ENCODE peak calls at places on chromosome 12, in eight cellular contexts. R is A549, V is tibial artery, E is astrocyte of the spinal cord, A is fibroblast of mammary gland, J is IMR-90, P is HepG2, N is RWPE1. G is an unnamed sample.

GRCh38 chr12:39103552-39104165 is 198.3 kb upstream of the CPNE8 start:
- DNase-seq in R (peak; percentile 75), V (no peak), E (peak; percentile 52), A (peak; percentile 76), J (no peak), P (peak; percentile 59), N (peak; percentile 80), G (peak; percentile 40)

GRCh38 chr12:45076417-45077031 is 25.6 kb upstream of the DBX2 start:
- DNase-seq in R (no peak), V (no peak), E (no peak), A (no peak), J (no peak), P (no peak), N (no peak), G (no peak)

GRCh38 chr12:32264995-32265394 is 134.4 kb upstream of the FGD4 start:
- DNase-seq in R (no peak), V (no peak), E (no peak), A (peak; percentile 71), J (peak; percentile 68), P (no peak), N (no peak), G (no peak)

GRCh38 chr12:26149963-26150362 is 25.1 kb upstream of the BHLHE41 start:
- DNase-seq in R (no peak), V (no peak), E (no peak), A (no peak), J (no peak), P (no peak), N (no peak), G (no peak)

GRCh38 chr12:82708507-82708906 is 21.8 kb downstream of the TMTC2 start:
- DNase-seq in R (no peak), V (no peak), E (no peak), A (no peak), J (no peak), P (no peak), N (no peak), G (no peak)

GRCh38 chr12:6500466-6500865 is 6.6 kb downstream of the NCAPD2 start:
- DNase-seq in R (no peak), V (no peak), E (no peak), A (no peak), J (no peak), P (no peak), N (no peak), G (no peak)

GRCh38 chr12:77190022-77190421 is 124.7 kb upstream of the E2F7 start:
- DNase-seq in R (no peak), V (no peak), E (peak; percentile 91), A (peak; percentile 94), J (peak; percentile 89), P (no peak), N (no peak), G (no peak)

GRCh38 chr12:53065470-53065869 is 13.7 kb downstream of the SPRYD3 start:
- DNase-seq in R (no peak), V (peak; percentile 72), E (no peak), A (no peak), J (no peak), P (no peak), N (no peak), G (no peak)

GRCh38 chr12:32679091-32679909 is at the start of gene DNM1L:
- DNase-seq in R (peak; percentile 98), V (peak; percentile 97), E (peak; percentile 97), A (peak; percentile 93), J (peak; percentile 96), P (peak; percentile 93), N (peak; percentile 95), G (peak; percentile 96)

GRCh38 chr12:56461235-56462159 is 6.9 kb upstream of the SPRYD4 start:
- DNase-seq in R (no peak), V (no peak), E (peak; percentile 5), A (peak; percentile 57), J (peak; percentile 49), P (peak; percentile 67), N (peak; percentile 18), G (no peak)

DNA sequence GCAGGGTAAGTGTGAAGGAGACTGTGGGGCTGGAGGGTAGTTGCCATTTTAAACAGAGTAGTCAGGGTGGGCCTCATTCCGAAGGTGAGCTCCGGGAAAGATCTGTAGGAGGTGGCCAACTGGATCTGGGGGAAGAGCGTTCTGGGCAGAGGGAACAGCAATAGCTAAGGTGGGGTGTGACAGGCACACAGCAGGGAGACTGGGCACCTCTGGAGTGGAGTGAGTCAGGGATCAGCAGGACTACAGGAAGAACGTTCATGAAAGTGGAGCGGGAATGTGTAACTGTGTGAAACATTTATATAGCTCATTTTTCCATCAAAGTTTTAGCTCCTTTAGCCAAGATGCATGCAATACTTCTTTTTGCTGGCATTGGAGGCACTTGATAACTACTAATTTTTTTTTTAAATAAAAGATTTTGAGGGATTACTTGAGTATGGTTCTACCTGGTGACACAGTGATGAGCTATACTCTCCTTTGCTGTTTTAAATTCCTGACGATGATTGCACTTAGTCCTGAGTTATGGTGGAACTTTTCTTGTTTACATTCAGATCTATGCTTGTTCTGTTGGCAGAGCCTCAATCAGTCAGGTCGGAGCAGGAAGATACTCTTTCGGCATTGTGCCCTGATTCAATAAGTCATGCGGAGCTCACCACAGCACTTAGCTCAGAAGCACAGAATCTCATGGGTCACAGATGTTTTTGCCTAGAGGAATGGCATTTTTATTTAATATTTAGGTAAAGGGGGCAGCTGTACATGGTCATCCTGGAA is 106.4 kb downstream of the WIF1 start:
- DNase-seq in R (no peak), V (no peak), E (no peak), A (peak; percentile 15), J (no peak), P (no peak), N (peak; percentile 47), G (no peak)
- TF ChIP-seq CTCF in R (no peak), V (no peak), E (no peak), A (no peak), J (no peak), P (no peak), N (no peak), G (no peak)

DNA sequence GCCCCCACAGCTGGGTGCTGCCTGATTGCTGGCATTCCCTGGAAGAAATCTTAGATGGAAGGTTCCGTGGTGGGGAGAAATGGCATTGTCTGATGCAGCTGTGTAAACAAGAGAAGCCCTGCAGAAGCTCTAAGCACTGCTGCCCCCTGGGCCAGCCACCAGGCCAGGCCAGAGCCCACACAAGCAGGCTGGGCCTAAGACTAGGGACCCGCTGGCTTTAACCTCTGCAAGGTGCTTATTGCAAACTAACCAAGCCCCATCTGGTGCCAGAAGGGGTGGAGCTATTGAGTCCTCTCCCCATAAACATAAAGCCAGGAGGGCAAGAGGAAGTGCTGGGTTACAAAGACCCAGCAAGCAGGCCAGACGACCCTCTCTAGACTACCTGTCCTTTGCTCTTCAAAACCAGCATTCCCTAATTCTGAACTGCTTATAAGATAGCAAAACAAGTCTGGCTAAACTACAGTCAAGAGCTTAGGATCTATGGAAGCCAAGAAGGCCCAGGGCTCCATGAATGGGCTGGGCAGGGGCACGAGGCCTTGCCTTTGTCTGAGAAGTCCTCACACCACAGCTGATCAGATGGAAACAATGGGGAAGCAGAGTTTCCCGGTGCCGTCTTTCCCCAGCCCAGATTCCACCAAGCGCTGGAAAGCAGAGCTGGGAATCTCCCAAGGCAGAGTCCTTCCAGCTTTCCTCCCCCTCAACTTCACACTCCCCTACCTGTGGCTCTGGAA is 28.8 kb downstream of the P2RX4 start:
- DNase-seq in R (no peak), V (no peak), E (peak; percentile 5), A (no peak), J (no peak), P (no peak), N (no peak), G (no peak)
- TF ChIP-seq CTCF in R (no peak), V (no peak), E (peak; percentile 11), A (no peak), J (no peak), P (no peak), N (no peak), G (no peak)

GRCh38 chr12:8784464-8784863 is 38.0 kb upstream of the A2ML1 start:
- DNase-seq in R (no peak), V (no peak), E (no peak), A (no peak), J (no peak), P (no peak), N (no peak), G (no peak)

GRCh38 chr12:8779862-8780261 is 42.6 kb upstream of the A2ML1 start:
- DNase-seq in R (no peak), V (no peak), E (no peak), A (no peak), J (no peak), P (no peak), N (no peak), G (no peak)

GRCh38 chr12:8779281-8779680 is 43.1 kb upstream of the A2ML1 start:
- DNase-seq in R (no peak), V (no peak), E (no peak), A (no peak), J (no peak), P (no peak), N (no peak), G (no peak)

GRCh38 chr12:8781326-8781725 is 41.1 kb upstream of the A2ML1 start:
- DNase-seq in R (no peak), V (no peak), E (no peak), A (no peak), J (no peak), P (no peak), N (no peak), G (no peak)

DNA sequence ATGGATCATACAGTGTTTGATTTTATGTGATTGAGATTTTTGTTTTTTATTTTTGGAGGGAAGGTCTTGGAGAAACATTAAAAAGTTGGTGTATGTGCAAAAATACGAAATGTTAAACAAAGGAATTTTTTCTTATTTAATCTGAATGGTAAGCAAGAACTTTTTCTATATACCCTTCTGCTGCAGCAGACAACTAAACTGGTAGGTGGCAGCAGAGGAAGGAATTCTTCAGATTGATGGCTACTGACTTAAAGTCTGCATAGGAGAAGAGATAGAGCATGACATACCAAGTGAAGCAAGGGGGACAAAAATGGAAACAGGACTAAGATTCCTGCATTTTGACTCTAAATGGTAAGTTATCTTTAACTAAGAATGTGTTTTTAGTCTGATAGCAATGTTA is 42.0 kb upstream of the A2ML1 start:
- DNase-seq in R (peak; percentile 58), V (no peak), E (peak; percentile 55), A (peak; percentile 42), J (peak; percentile 44), P (peak; percentile 16), N (peak; percentile 17), G (peak; percentile 10)
- TF ChIP-seq CTCF in R (peak; percentile 30), V (peak; percentile 31), E (peak; percentile 40), A (peak; percentile 40), J (peak; percentile 35), P (peak; percentile 15), N (no peak), G (no peak)

DNA sequence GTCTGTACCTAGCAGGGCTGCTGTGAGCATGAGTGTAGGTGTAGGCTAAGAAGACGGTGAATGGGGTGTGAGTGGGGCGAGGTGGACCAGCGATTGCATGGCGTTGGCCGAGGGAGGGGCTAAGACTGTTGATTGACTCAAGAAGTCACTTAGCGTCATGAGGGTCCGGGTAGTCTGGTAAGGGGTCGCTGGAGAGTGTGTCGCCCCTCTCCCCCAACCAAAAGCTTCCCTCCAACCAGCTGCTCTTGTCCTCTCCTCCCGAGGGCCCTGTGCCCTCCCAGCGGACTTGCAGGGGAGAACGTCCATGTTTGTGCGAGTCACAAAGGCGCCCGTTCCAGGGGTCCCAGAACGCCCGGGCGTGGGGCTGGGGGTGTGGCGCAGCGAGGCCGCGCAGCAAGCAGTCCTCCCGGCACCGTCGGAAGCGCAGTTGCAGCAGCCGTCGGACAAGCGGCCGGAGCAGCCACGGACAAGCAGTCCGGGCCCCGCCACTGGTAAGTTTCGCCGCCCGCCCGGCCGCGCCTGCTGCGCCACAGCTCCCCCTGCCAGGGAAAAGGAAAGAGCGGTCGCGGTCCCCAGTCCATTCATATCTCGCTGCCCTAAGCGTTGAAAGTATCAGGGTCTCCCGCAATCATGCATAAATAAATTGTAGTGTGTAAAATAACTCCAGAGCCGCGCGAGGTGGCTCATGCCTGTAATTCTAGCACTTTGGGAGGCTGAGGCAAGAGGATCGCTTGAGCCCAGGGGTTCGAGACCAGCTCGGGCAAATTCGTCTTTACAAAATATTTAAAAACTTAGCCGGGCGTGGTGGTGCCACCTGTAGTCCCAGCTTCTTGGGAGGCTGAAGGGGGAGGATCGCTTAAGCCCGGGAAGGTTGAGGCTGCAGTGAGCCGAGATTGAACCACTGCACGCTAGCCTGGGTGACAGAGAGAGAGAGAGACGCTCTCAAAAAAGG is at the start of gene CCDC63:
- DNase-seq in R (peak; percentile 75), V (peak; percentile 71), E (peak; percentile 50), A (peak; percentile 33), J (no peak), P (peak; percentile 14), N (no peak), G (peak; percentile 82)
- TF ChIP-seq CTCF in R (peak; percentile 59), V (peak; percentile 45), E (peak; percentile 62), A (peak; percentile 24), J (peak; percentile 36), P (peak; percentile 78), N (no peak), G (peak; percentile 62)